ENCODE peak calls at places on chromosomes 1 and 21, in four cellular contexts. P is tibial artery, F is EL, V is AML-193. S is an unnamed sample.
A peak's percentile ranks its signal among the peaks of the same experiment; 100 is the strongest.

GRCh38 chr1:181551249-181551648 is 67.9 kb downstream of the CACNA1E start:
- DNase-seq in P (no peak), F (no peak), V (no peak), S (no peak)

GRCh38 chr1:10280442-10281350 is 70.3 kb downstream of the KIF1B start:
- DNase-seq in P (no peak), F (peak; percentile 18), V (no peak), S (peak; percentile 14)

GRCh38 chr1:16218014-16218673 is 5.7 kb upstream of the ARHGEF19 start:
- DNase-seq in P (no peak), F (no peak), V (no peak), S (no peak)

GRCh38 chr1:48938975-48939374 is 162.3 kb upstream of the BEND5 start:
- DNase-seq in P (no peak), F (no peak), V (no peak), S (no peak)

GRCh38 chr1:32447469-32448185 is 17.2 kb upstream of the ZBTB8B start:
- DNase-seq in P (no peak), F (peak; percentile 87), V (no peak), S (no peak)

GRCh38 chr21:33418686-33419085 is 15.5 kb downstream of the IFNGR2 start:
- DNase-seq in P (peak; percentile 89), F (no peak), V (no peak), S (no peak)

GRCh38 chr1:201709564-201710295 is 119.2 kb upstream of the IPO9 start:
- DNase-seq in P (peak; percentile 86), F (peak; percentile 73), V (peak; percentile 22), S (no peak)

GRCh38 chr1:156500847-156501686 is 492 bp upstream of the MEF2D start:
- DNase-seq in P (peak; percentile 97), F (peak; percentile 96), V (peak; percentile 83), S (peak; percentile 75)

GRCh38 chr1:29749021-29749420 is 512.7 kb downstream of the PTPRU start:
- DNase-seq in P (peak; percentile 3), F (no peak), V (no peak), S (no peak)

GRCh38 chr1:167262820-167263219 is 42.1 kb downstream of the POU2F1 start:
- DNase-seq in P (no peak), F (no peak), V (no peak), S (no peak)

GRCh38 chr1:64110924-64111777 is 92.3 kb upstream of the UBE2U start:
- DNase-seq in P (no peak), F (peak; percentile 32), V (no peak), S (no peak)

GRCh38 chr1:51445346-51446090 is 73.5 kb downstream of the EPS15 start:
- DNase-seq in P (no peak), F (no peak), V (no peak), S (no peak)

GRCh38 chr1:224635356-224635755 is 19.2 kb downstream of the CNIH3 start:
- DNase-seq in P (no peak), F (peak; percentile 88), V (no peak), S (no peak)

GRCh38 chr1:186102559-186103148 is 272.4 kb downstream of the TPR start:
- DNase-seq in P (no peak), F (peak; percentile 83), V (no peak), S (peak; percentile 66)

GRCh38 chr1:43844114-43844513 is 89.5 kb upstream of the ARTN start:
- DNase-seq in P (no peak), F (peak; percentile 58), V (no peak), S (no peak)

GRCh38 chr21:31862078-31862477 is 10.7 kb upstream of the HUNK start:
- DNase-seq in P (no peak), F (no peak), V (no peak), S (no peak)

GRCh38 chr21:41684381-41685245 is 82.2 kb downstream of the RIPK4 start:
- DNase-seq in P (peak; percentile 65), F (peak; percentile 86), V (no peak), S (peak; percentile 22)

GRCh38 chr1:206469933-206470691 is at the start of gene IKBKE:
- DNase-seq in P (peak; percentile 78), F (peak; percentile 84), V (peak; percentile 91), S (no peak)

GRCh38 chr1:6597777-6598131 is 4.9 kb downstream of the KLHL21 start:
- DNase-seq in P (no peak), F (no peak), V (no peak), S (no peak)

GRCh38 chr21:38631171-38631570 is 132.9 kb upstream of the ERG start:
- DNase-seq in P (no peak), F (no peak), V (no peak), S (no peak)

GRCh38 chr1:16013908-16014258 is 4.0 kb downstream of the HSPB7 start:
- DNase-seq in P (no peak), F (no peak), V (no peak), S (no peak)

GRCh38 chr1:201885531-201886075 is 3.1 kb upstream of the SHISA4 start:
- DNase-seq in P (peak; percentile 58), F (peak; percentile 69), V (no peak), S (no peak)

GRCh38 chr21:38820471-38821239 is 14.9 kb downstream of the ETS2 start:
- DNase-seq in P (no peak), F (no peak), V (peak; percentile 32), S (no peak)

GRCh38 chr1:36872126-36872754 is 162.1 kb downstream of the GRIK3 start:
- DNase-seq in P (peak; percentile 53), F (no peak), V (no peak), S (no peak)

GRCh38 chr1:180182721-180183311 is 28.1 kb downstream of the QSOX1 start:
- DNase-seq in P (no peak), F (no peak), V (no peak), S (no peak)

GRCh38 chr1:247475793-247476192 is 17.9 kb upstream of the OR2B11 start:
- DNase-seq in P (no peak), F (no peak), V (no peak), S (no peak)